ENCODE peak calls at places on chromosome 18, in seven cellular contexts. P, S, U, X, E, H and O are unnamed samples.

GRCh38 chr18:25832008-25832604 is 258.3 kb downstream of the SS18 start:
- DNase-seq in H (peak), P (no peak), U (no peak), E (peak), S (peak), X (peak), O (peak)

GRCh38 chr18:61922435-61922834 is 29.6 kb upstream of the RNF152 start:
- DNase-seq in P (no peak), E (peak), X (no peak), S (no peak), H (peak), U (no peak), O (peak)

GRCh38 chr18:69648486-69648885 is 247.8 kb downstream of the DOK6 start:
- DNase-seq in X (no peak), P (no peak), S (no peak), E (no peak), H (no peak), U (no peak), O (no peak)

GRCh38 chr18:7598167-7599062 is 31.3 kb downstream of the PTPRM start:
- DNase-seq in P (no peak), S (no peak), H (peak), E (no peak), X (no peak), U (no peak), O (peak)

GRCh38 chr18:58116815-58117214 is 72.8 kb downstream of the NEDD4L start:
- DNase-seq in P (no peak), X (no peak), E (no peak), H (no peak), S (no peak), U (no peak), O (no peak)

GRCh38 chr18:63322908-63323634 is 3.5 kb upstream of the BCL2 start:
- DNase-seq in S (peak), H (peak), E (peak), U (peak), P (peak), X (peak), O (peak)

GRCh38 chr18:58860747-58861224 is 3.9 kb upstream of the ZNF532 start:
- DNase-seq in S (no peak), U (no peak), E (no peak), X (no peak), P (no peak), H (no peak), O (peak)

GRCh38 chr18:35993013-35993412 is 20.5 kb downstream of the RMP24 start:
- DNase-seq in E (no peak), S (no peak), X (no peak), H (no peak), U (no peak), P (no peak), O (no peak)

GRCh38 chr18:34760444-34760843 is 50.3 kb downstream of the DTNA start:
- DNase-seq in P (no peak), U (no peak), H (no peak), E (no peak), S (no peak), X (no peak), O (no peak)

GRCh38 chr18:22509423-22509822 is 91.7 kb upstream of the CTAGE1 start:
- DNase-seq in H (peak), X (no peak), U (no peak), E (no peak), S (no peak), P (no peak), O (no peak)

GRCh38 chr18:70022636-70023035 is 75.0 kb upstream of the CD226 start:
- DNase-seq in P (no peak), U (no peak), E (no peak), X (no peak), H (no peak), S (no peak), O (no peak)

GRCh38 chr18:57976230-57976773 is 67.7 kb upstream of the NEDD4L start:
- DNase-seq in E (no peak), U (no peak), S (no peak), H (no peak), P (no peak), X (no peak), O (no peak)